ENCODE peak calls at places on chromosome 10, in six cellular contexts. E, J, K, A, Z and U are unnamed samples.

GRCh38 chr10:71664585-71664984 is 55.0 kb downstream of the C10orf105 start:
- DNase-seq in J (no peak), E (no peak), Z (no peak), A (no peak), K (no peak), U (no peak)

GRCh38 chr10:49139000-49139865 is 5.4 kb upstream of the FAM170B start:
- DNase-seq in Z (peak), J (no peak), A (no peak), E (peak), K (no peak), U (no peak)

GRCh38 chr10:70532554-70533188 is 54.1 kb downstream of the PALD1 start:
- DNase-seq in A (no peak), Z (no peak), E (no peak), K (no peak), J (no peak), U (no peak)

GRCh38 chr10:103180491-103180890 is 12.6 kb downstream of the NT5C2 start:
- DNase-seq in Z (no peak), J (no peak), E (no peak), A (no peak), K (no peak), U (no peak)

GRCh38 chr10:52486840-52487611 is 172.9 kb downstream of the DKK1 start:
- DNase-seq in E (peak), J (no peak), K (no peak), A (no peak), Z (peak), U (no peak)

GRCh38 chr10:5813091-5813340 is 218 bp downstream of the GDI2 start:
- DNase-seq in E (no peak), K (no peak), Z (no peak), J (no peak), A (no peak), U (no peak)

GRCh38 chr10:99590799-99591198 is 29.4 kb downstream of the SLC25A28 start:
- DNase-seq in E (no peak), K (no peak), A (no peak), Z (no peak), J (no peak), U (no peak)

GRCh38 chr10:97683556-97684357 is 3.3 kb downstream of the AVPI1 start:
- DNase-seq in K (no peak), J (no peak), A (no peak), Z (no peak), E (no peak), U (no peak)

GRCh38 chr10:32065871-32066270 is 9.6 kb upstream of the KIF5B start:
- DNase-seq in J (no peak), Z (peak), E (peak), K (no peak), A (no peak), U (no peak)

GRCh38 chr10:100353770-100354485 is 6.9 kb downstream of the SCD start:
- DNase-seq in A (no peak), J (no peak), Z (no peak), K (no peak), E (no peak), U (no peak)

GRCh38 chr10:94725871-94726270 is 36.6 kb upstream of the CYP2C19 start:
- DNase-seq in Z (no peak), A (no peak), K (no peak), E (no peak), J (no peak), U (no peak)